ENCODE peak calls at places on chromosomes 16 and 17, in ten cellular contexts. One of them, this sample, is unnamed.

GRCh38 chr17:1315409-1315808 is 35.9 kb downstream of the TRARG1 start:
- DNase-seq in BJ: no peak
- DNase-seq in HS-5: no peak
- DNase-seq in GM04504: no peak
- DNase-seq in ELF-1: no peak
- DNase-seq in IMR-90: no peak
- DNase-seq in activated naive CD8-positive, alpha-beta T cell treated with anti-CD3 and anti-CD28 coated beads for 36 hours: no peak
- DNase-seq in left cardiac atrium: peak
- DNase-seq in KBM-7: no peak
- DNase-seq in ELR: no peak
- DNase-seq in this sample: no peak

GRCh38 chr16:4176794-4177438 is 60.7 kb upstream of the ADCY9 start:
- DNase-seq in BJ: no peak
- DNase-seq in HS-5: peak
- DNase-seq in GM04504: no peak
- DNase-seq in ELF-1: peak
- DNase-seq in IMR-90: peak
- DNase-seq in activated naive CD8-positive, alpha-beta T cell treated with anti-CD3 and anti-CD28 coated beads for 36 hours: no peak
- DNase-seq in left cardiac atrium: no peak
- DNase-seq in KBM-7: peak
- DNase-seq in ELR: peak
- DNase-seq in this sample: peak

GRCh38 chr16:53781023-53781605 is 77.2 kb downstream of the FTO start:
- DNase-seq in BJ: no peak
- DNase-seq in HS-5: no peak
- DNase-seq in GM04504: no peak
- DNase-seq in ELF-1: no peak
- DNase-seq in IMR-90: peak
- DNase-seq in activated naive CD8-positive, alpha-beta T cell treated with anti-CD3 and anti-CD28 coated beads for 36 hours: no peak
- DNase-seq in left cardiac atrium: no peak
- DNase-seq in KBM-7: no peak
- DNase-seq in ELR: peak
- DNase-seq in this sample: peak

GRCh38 chr17:77049440-77049839 is 91.3 kb upstream of the SEC14L1 start:
- DNase-seq in BJ: no peak
- DNase-seq in HS-5: no peak
- DNase-seq in GM04504: peak
- DNase-seq in ELF-1: no peak
- DNase-seq in IMR-90: no peak
- DNase-seq in activated naive CD8-positive, alpha-beta T cell treated with anti-CD3 and anti-CD28 coated beads for 36 hours: no peak
- DNase-seq in left cardiac atrium: no peak
- DNase-seq in KBM-7: no peak
- DNase-seq in ELR: peak
- DNase-seq in this sample: peak

GRCh38 chr17:7840875-7841274 is 6.9 kb downstream of the KDM6B start:
- DNase-seq in BJ: no peak
- DNase-seq in HS-5: no peak
- DNase-seq in GM04504: no peak
- DNase-seq in ELF-1: no peak
- DNase-seq in IMR-90: no peak
- DNase-seq in activated naive CD8-positive, alpha-beta T cell treated with anti-CD3 and anti-CD28 coated beads for 36 hours: no peak
- DNase-seq in left cardiac atrium: no peak
- DNase-seq in KBM-7: no peak
- DNase-seq in ELR: no peak
- DNase-seq in this sample: no peak

GRCh38 chr16:1512174-1512573 is 19.0 kb downstream of the TELO2 start:
- DNase-seq in BJ: no peak
- DNase-seq in HS-5: no peak
- DNase-seq in GM04504: no peak
- DNase-seq in ELF-1: no peak
- DNase-seq in IMR-90: no peak
- DNase-seq in activated naive CD8-positive, alpha-beta T cell treated with anti-CD3 and anti-CD28 coated beads for 36 hours: no peak
- DNase-seq in left cardiac atrium: no peak
- DNase-seq in KBM-7: peak
- DNase-seq in ELR: no peak
- DNase-seq in this sample: no peak

GRCh38 chr16:29757950-29758466 is 12.2 kb upstream of the C16orf54 start:
- DNase-seq in BJ: peak
- DNase-seq in HS-5: no peak
- DNase-seq in GM04504: peak
- DNase-seq in ELF-1: peak
- DNase-seq in IMR-90: peak
- DNase-seq in activated naive CD8-positive, alpha-beta T cell treated with anti-CD3 and anti-CD28 coated beads for 36 hours: no peak
- DNase-seq in left cardiac atrium: peak
- DNase-seq in KBM-7: peak
- DNase-seq in ELR: no peak
- DNase-seq in this sample: no peak

GRCh38 chr17:19713462-19713861 is 2.9 kb downstream of the SLC47A2 start:
- DNase-seq in BJ: no peak
- DNase-seq in HS-5: no peak
- DNase-seq in GM04504: no peak
- DNase-seq in ELF-1: no peak
- DNase-seq in IMR-90: no peak
- DNase-seq in activated naive CD8-positive, alpha-beta T cell treated with anti-CD3 and anti-CD28 coated beads for 36 hours: no peak
- DNase-seq in left cardiac atrium: no peak
- DNase-seq in KBM-7: no peak
- DNase-seq in ELR: peak
- DNase-seq in this sample: no peak

GRCh38 chr16:13478991-13479390 is 441.0 kb upstream of the ERCC4 start:
- DNase-seq in BJ: no peak
- DNase-seq in HS-5: no peak
- DNase-seq in GM04504: no peak
- DNase-seq in ELF-1: no peak
- DNase-seq in IMR-90: no peak
- DNase-seq in activated naive CD8-positive, alpha-beta T cell treated with anti-CD3 and anti-CD28 coated beads for 36 hours: no peak
- DNase-seq in left cardiac atrium: no peak
- DNase-seq in KBM-7: no peak
- DNase-seq in ELR: no peak
- DNase-seq in this sample: no peak

GRCh38 chr17:53912117-53912516 is 89.4 kb downstream of the KIF2B start:
- DNase-seq in BJ: no peak
- DNase-seq in HS-5: no peak
- DNase-seq in GM04504: no peak
- DNase-seq in ELF-1: no peak
- DNase-seq in IMR-90: no peak
- DNase-seq in activated naive CD8-positive, alpha-beta T cell treated with anti-CD3 and anti-CD28 coated beads for 36 hours: no peak
- DNase-seq in left cardiac atrium: no peak
- DNase-seq in KBM-7: no peak
- DNase-seq in ELR: no peak
- DNase-seq in this sample: no peak

GRCh38 chr17:27276653-27277156 is 17.2 kb upstream of the WSB1 start:
- DNase-seq in BJ: no peak
- DNase-seq in HS-5: no peak
- DNase-seq in GM04504: no peak
- DNase-seq in ELF-1: peak
- DNase-seq in IMR-90: peak
- DNase-seq in activated naive CD8-positive, alpha-beta T cell treated with anti-CD3 and anti-CD28 coated beads for 36 hours: no peak
- DNase-seq in left cardiac atrium: no peak
- DNase-seq in KBM-7: no peak
- DNase-seq in ELR: no peak
- DNase-seq in this sample: no peak

GRCh38 chr17:74452841-74453661 is 13.4 kb upstream of the CD300A start:
- DNase-seq in BJ: no peak
- DNase-seq in HS-5: no peak
- DNase-seq in GM04504: no peak
- DNase-seq in ELF-1: peak
- DNase-seq in IMR-90: no peak
- DNase-seq in activated naive CD8-positive, alpha-beta T cell treated with anti-CD3 and anti-CD28 coated beads for 36 hours: no peak
- DNase-seq in left cardiac atrium: no peak
- DNase-seq in KBM-7: no peak
- DNase-seq in ELR: no peak
- DNase-seq in this sample: no peak

GRCh38 chr16:81912395-81912794 is 98.9 kb downstream of the SDR42E1 start:
- DNase-seq in BJ: no peak
- DNase-seq in HS-5: no peak
- DNase-seq in GM04504: no peak
- DNase-seq in ELF-1: no peak
- DNase-seq in IMR-90: no peak
- DNase-seq in activated naive CD8-positive, alpha-beta T cell treated with anti-CD3 and anti-CD28 coated beads for 36 hours: no peak
- DNase-seq in left cardiac atrium: no peak
- DNase-seq in KBM-7: no peak
- DNase-seq in ELR: no peak
- DNase-seq in this sample: no peak

GRCh38 chr17:50100921-50101345 is 5.8 kb downstream of the PDK2 start:
- DNase-seq in BJ: no peak
- DNase-seq in HS-5: no peak
- DNase-seq in GM04504: no peak
- DNase-seq in ELF-1: peak
- DNase-seq in IMR-90: peak
- DNase-seq in activated naive CD8-positive, alpha-beta T cell treated with anti-CD3 and anti-CD28 coated beads for 36 hours: no peak
- DNase-seq in left cardiac atrium: no peak
- DNase-seq in KBM-7: no peak
- DNase-seq in ELR: no peak
- DNase-seq in this sample: peak

GRCh38 chr17:15981646-15982580 is 17.6 kb downstream of the ZSWIM7 start:
- DNase-seq in BJ: no peak
- DNase-seq in HS-5: no peak
- DNase-seq in GM04504: no peak
- DNase-seq in ELF-1: peak
- DNase-seq in IMR-90: peak
- DNase-seq in activated naive CD8-positive, alpha-beta T cell treated with anti-CD3 and anti-CD28 coated beads for 36 hours: no peak
- DNase-seq in left cardiac atrium: no peak
- DNase-seq in KBM-7: no peak
- DNase-seq in ELR: peak
- DNase-seq in this sample: peak

GRCh38 chr17:39150795-39151679 is at the start of gene PLXDC1:
- DNase-seq in BJ: no peak
- DNase-seq in HS-5: no peak
- DNase-seq in GM04504: no peak
- DNase-seq in ELF-1: no peak
- DNase-seq in IMR-90: no peak
- DNase-seq in activated naive CD8-positive, alpha-beta T cell treated with anti-CD3 and anti-CD28 coated beads for 36 hours: peak
- DNase-seq in left cardiac atrium: no peak
- DNase-seq in KBM-7: no peak
- DNase-seq in ELR: no peak
- DNase-seq in this sample: no peak

GRCh38 chr17:80845863-80846671 is 145.6 kb upstream of the CHMP6 start:
- DNase-seq in BJ: no peak
- DNase-seq in HS-5: no peak
- DNase-seq in GM04504: no peak
- DNase-seq in ELF-1: no peak
- DNase-seq in IMR-90: no peak
- DNase-seq in activated naive CD8-positive, alpha-beta T cell treated with anti-CD3 and anti-CD28 coated beads for 36 hours: no peak
- DNase-seq in left cardiac atrium: no peak
- DNase-seq in KBM-7: no peak
- DNase-seq in ELR: no peak
- DNase-seq in this sample: no peak

GRCh38 chr17:35849469-35850348 is 19.0 kb downstream of the HEATR9 start:
- DNase-seq in BJ: peak
- DNase-seq in HS-5: peak
- DNase-seq in GM04504: peak
- DNase-seq in ELF-1: peak
- DNase-seq in IMR-90: peak
- DNase-seq in activated naive CD8-positive, alpha-beta T cell treated with anti-CD3 and anti-CD28 coated beads for 36 hours: peak
- DNase-seq in left cardiac atrium: no peak
- DNase-seq in KBM-7: peak
- DNase-seq in ELR: peak
- DNase-seq in this sample: peak

GRCh38 chr17:51441431-51441830 is 181.1 kb downstream of the UTP18 start:
- DNase-seq in BJ: no peak
- DNase-seq in HS-5: no peak
- DNase-seq in GM04504: no peak
- DNase-seq in ELF-1: no peak
- DNase-seq in IMR-90: no peak
- DNase-seq in activated naive CD8-positive, alpha-beta T cell treated with anti-CD3 and anti-CD28 coated beads for 36 hours: no peak
- DNase-seq in left cardiac atrium: no peak
- DNase-seq in KBM-7: no peak
- DNase-seq in ELR: no peak
- DNase-seq in this sample: no peak

GRCh38 chr16:46607529-46607928 is 13.7 kb downstream of the SHCBP1 start:
- DNase-seq in BJ: no peak
- DNase-seq in HS-5: peak
- DNase-seq in GM04504: peak
- DNase-seq in ELF-1: no peak
- DNase-seq in IMR-90: peak
- DNase-seq in activated naive CD8-positive, alpha-beta T cell treated with anti-CD3 and anti-CD28 coated beads for 36 hours: no peak
- DNase-seq in left cardiac atrium: no peak
- DNase-seq in KBM-7: peak
- DNase-seq in ELR: peak
- DNase-seq in this sample: no peak

GRCh38 chr16:89574681-89575246 is 794 bp upstream of the CPNE7 start:
- DNase-seq in BJ: no peak
- DNase-seq in HS-5: no peak
- DNase-seq in GM04504: peak
- DNase-seq in ELF-1: peak
- DNase-seq in IMR-90: peak
- DNase-seq in activated naive CD8-positive, alpha-beta T cell treated with anti-CD3 and anti-CD28 coated beads for 36 hours: peak
- DNase-seq in left cardiac atrium: peak
- DNase-seq in KBM-7: peak
- DNase-seq in ELR: peak
- DNase-seq in this sample: peak

GRCh38 chr17:4155980-4156620 is 13.1 kb downstream of the CYB5D2 start:
- DNase-seq in BJ: no peak
- DNase-seq in HS-5: no peak
- DNase-seq in GM04504: no peak
- DNase-seq in ELF-1: no peak
- DNase-seq in IMR-90: no peak
- DNase-seq in activated naive CD8-positive, alpha-beta T cell treated with anti-CD3 and anti-CD28 coated beads for 36 hours: no peak
- DNase-seq in left cardiac atrium: no peak
- DNase-seq in KBM-7: no peak
- DNase-seq in ELR: no peak
- DNase-seq in this sample: no peak

GRCh38 chr17:17395885-17396284 is 80.9 kb upstream of the MED9 start:
- DNase-seq in BJ: no peak
- DNase-seq in HS-5: no peak
- DNase-seq in GM04504: no peak
- DNase-seq in ELF-1: no peak
- DNase-seq in IMR-90: no peak
- DNase-seq in activated naive CD8-positive, alpha-beta T cell treated with anti-CD3 and anti-CD28 coated beads for 36 hours: no peak
- DNase-seq in left cardiac atrium: no peak
- DNase-seq in KBM-7: no peak
- DNase-seq in ELR: no peak
- DNase-seq in this sample: no peak

GRCh38 chr17:79129523-79129922 is 54.9 kb downstream of the ENGASE start:
- DNase-seq in BJ: no peak
- DNase-seq in HS-5: no peak
- DNase-seq in GM04504: no peak
- DNase-seq in ELF-1: no peak
- DNase-seq in IMR-90: no peak
- DNase-seq in activated naive CD8-positive, alpha-beta T cell treated with anti-CD3 and anti-CD28 coated beads for 36 hours: no peak
- DNase-seq in left cardiac atrium: no peak
- DNase-seq in KBM-7: no peak
- DNase-seq in ELR: no peak
- DNase-seq in this sample: no peak

GRCh38 chr16:66911112-66911511 is 7.6 kb downstream of the CDH16 start:
- DNase-seq in BJ: no peak
- DNase-seq in HS-5: no peak
- DNase-seq in GM04504: no peak
- DNase-seq in ELF-1: no peak
- DNase-seq in IMR-90: no peak
- DNase-seq in activated naive CD8-positive, alpha-beta T cell treated with anti-CD3 and anti-CD28 coated beads for 36 hours: no peak
- DNase-seq in left cardiac atrium: peak
- DNase-seq in KBM-7: no peak
- DNase-seq in ELR: peak
- DNase-seq in this sample: no peak

GRCh38 chr16:813204-813915 is 12.8 kb upstream of the GNG13 start:
- DNase-seq in BJ: no peak
- DNase-seq in HS-5: no peak
- DNase-seq in GM04504: no peak
- DNase-seq in ELF-1: peak
- DNase-seq in IMR-90: peak
- DNase-seq in activated naive CD8-positive, alpha-beta T cell treated with anti-CD3 and anti-CD28 coated beads for 36 hours: peak
- DNase-seq in left cardiac atrium: peak
- DNase-seq in KBM-7: peak
- DNase-seq in ELR: peak
- DNase-seq in this sample: peak

GRCh38 chr16:80454802-80455201 is 86.0 kb upstream of the DYNLRB2 start:
- DNase-seq in BJ: no peak
- DNase-seq in HS-5: no peak
- DNase-seq in GM04504: no peak
- DNase-seq in ELF-1: no peak
- DNase-seq in IMR-90: no peak
- DNase-seq in activated naive CD8-positive, alpha-beta T cell treated with anti-CD3 and anti-CD28 coated beads for 36 hours: no peak
- DNase-seq in left cardiac atrium: no peak
- DNase-seq in KBM-7: no peak
- DNase-seq in ELR: no peak
- DNase-seq in this sample: no peak

GRCh38 chr16:84689126-84689525 is 10.7 kb upstream of the USP10 start:
- DNase-seq in BJ: peak
- DNase-seq in HS-5: peak
- DNase-seq in GM04504: peak
- DNase-seq in ELF-1: no peak
- DNase-seq in IMR-90: peak
- DNase-seq in activated naive CD8-positive, alpha-beta T cell treated with anti-CD3 and anti-CD28 coated beads for 36 hours: no peak
- DNase-seq in left cardiac atrium: no peak
- DNase-seq in KBM-7: no peak
- DNase-seq in ELR: peak
- DNase-seq in this sample: peak

This sample was measured in Daoy.